ENCODE peak calls at places on chromosomes 7 and 10, in five cellular contexts. One of them, this sample, is unnamed.

GRCh38 chr7:132580277-132580676 is 4.0 kb upstream of the PLXNA4 start:
- DNase-seq in neural progenitor cell: no peak
- DNase-seq in mammary epithelial cell: peak
- DNase-seq in GM12878: no peak
- DNase-seq in neuronal stem cell: no peak
- DNase-seq in this sample: peak

GRCh38 chr10:16519908-16520861 is 1.5 kb downstream of the C1QL3 start:
- DNase-seq in neural progenitor cell: peak
- DNase-seq in mammary epithelial cell: no peak
- DNase-seq in GM12878: no peak
- DNase-seq in neuronal stem cell: no peak
- DNase-seq in this sample: no peak

GRCh38 chr7:45980973-45981372 is 59.9 kb upstream of the IGFBP3 start:
- DNase-seq in neural progenitor cell: no peak
- DNase-seq in mammary epithelial cell: no peak
- DNase-seq in GM12878: no peak
- DNase-seq in neuronal stem cell: no peak
- DNase-seq in this sample: no peak

GRCh38 chr7:55887786-55888185 is 530 bp downstream of the ZNF713 start:
- DNase-seq in neural progenitor cell: no peak
- DNase-seq in mammary epithelial cell: no peak
- DNase-seq in GM12878: no peak
- DNase-seq in neuronal stem cell: peak
- DNase-seq in this sample: no peak

GRCh38 chr7:126185959-126186580 is 1066.7 kb downstream of the GRM8 start:
- DNase-seq in neural progenitor cell: peak
- DNase-seq in mammary epithelial cell: peak
- DNase-seq in GM12878: no peak
- DNase-seq in neuronal stem cell: no peak
- DNase-seq in this sample: no peak

GRCh38 chr10:109961181-109962001 is 38.1 kb upstream of the XPNPEP1 start:
- DNase-seq in neural progenitor cell: no peak
- DNase-seq in mammary epithelial cell: peak
- DNase-seq in GM12878: no peak
- DNase-seq in neuronal stem cell: no peak
- DNase-seq in this sample: peak

GRCh38 chr10:37206132-37206531 is 80.7 kb downstream of the ANKRD30A start:
- DNase-seq in neural progenitor cell: no peak
- DNase-seq in mammary epithelial cell: no peak
- DNase-seq in GM12878: no peak
- DNase-seq in neuronal stem cell: no peak
- DNase-seq in this sample: no peak

GRCh38 chr7:96311967-96312366 is 9.9 kb downstream of the SLC25A13 start:
- DNase-seq in neural progenitor cell: no peak
- DNase-seq in mammary epithelial cell: peak
- DNase-seq in GM12878: no peak
- DNase-seq in neuronal stem cell: no peak
- DNase-seq in this sample: no peak

GRCh38 chr10:12710594-12711343 is 290.7 kb downstream of the CCDC3 start:
- DNase-seq in neural progenitor cell: peak
- DNase-seq in mammary epithelial cell: peak
- DNase-seq in GM12878: peak
- DNase-seq in neuronal stem cell: peak
- DNase-seq in this sample: peak

GRCh38 chr10:71812016-71812912 is 38.8 kb downstream of the PSAP start:
- DNase-seq in neural progenitor cell: peak
- DNase-seq in mammary epithelial cell: peak
- DNase-seq in GM12878: no peak
- DNase-seq in neuronal stem cell: peak
- DNase-seq in this sample: no peak

GRCh38 chr7:4174016-4174415 is 508.1 kb upstream of the FOXK1 start:
- DNase-seq in neural progenitor cell: no peak
- DNase-seq in mammary epithelial cell: no peak
- DNase-seq in GM12878: no peak
- DNase-seq in neuronal stem cell: no peak
- DNase-seq in this sample: no peak

GRCh38 chr10:116732546-116732945 is 9.8 kb downstream of the HSPA12A start:
- DNase-seq in neural progenitor cell: no peak
- DNase-seq in mammary epithelial cell: no peak
- DNase-seq in GM12878: no peak
- DNase-seq in neuronal stem cell: no peak
- DNase-seq in this sample: peak

GRCh38 chr10:61904711-61905445 is 3.4 kb downstream of the ARID5B start:
- DNase-seq in neural progenitor cell: peak
- DNase-seq in mammary epithelial cell: peak
- DNase-seq in GM12878: peak
- DNase-seq in neuronal stem cell: no peak
- DNase-seq in this sample: peak

GRCh38 chr10:15370741-15371701 is at the start of gene FAM171A1:
- DNase-seq in neural progenitor cell: peak
- DNase-seq in mammary epithelial cell: peak
- DNase-seq in GM12878: no peak
- DNase-seq in neuronal stem cell: peak
- DNase-seq in this sample: peak

GRCh38 chr10:35372329-35372728 is 36.0 kb downstream of the CCNY start:
- DNase-seq in neural progenitor cell: no peak
- DNase-seq in mammary epithelial cell: peak
- DNase-seq in GM12878: no peak
- DNase-seq in neuronal stem cell: no peak
- DNase-seq in this sample: peak

GRCh38 chr7:108045154-108045553 is 42.2 kb upstream of the LAMB1 start:
- DNase-seq in neural progenitor cell: no peak
- DNase-seq in mammary epithelial cell: no peak
- DNase-seq in GM12878: no peak
- DNase-seq in neuronal stem cell: no peak
- DNase-seq in this sample: peak

GRCh38 chr10:131435760-131436448 is 124.4 kb upstream of the TCERG1L start:
- DNase-seq in neural progenitor cell: no peak
- DNase-seq in mammary epithelial cell: no peak
- DNase-seq in GM12878: no peak
- DNase-seq in neuronal stem cell: no peak
- DNase-seq in this sample: no peak

GRCh38 chr10:109027534-109028185 is 895.7 kb downstream of the XPNPEP1 start:
- DNase-seq in neural progenitor cell: no peak
- DNase-seq in mammary epithelial cell: no peak
- DNase-seq in GM12878: no peak
- DNase-seq in neuronal stem cell: no peak
- DNase-seq in this sample: peak

GRCh38 chr10:72328045-72328828 is 26.5 kb downstream of the DNAJB12 start:
- DNase-seq in neural progenitor cell: peak
- DNase-seq in mammary epithelial cell: no peak
- DNase-seq in GM12878: no peak
- DNase-seq in neuronal stem cell: no peak
- DNase-seq in this sample: no peak

GRCh38 chr7:81630600-81630999 is 139.2 kb downstream of the HGF start:
- DNase-seq in neural progenitor cell: no peak
- DNase-seq in mammary epithelial cell: no peak
- DNase-seq in GM12878: no peak
- DNase-seq in neuronal stem cell: no peak
- DNase-seq in this sample: no peak

GRCh38 chr7:81629702-81630101 is 140.1 kb downstream of the HGF start:
- DNase-seq in neural progenitor cell: no peak
- DNase-seq in mammary epithelial cell: no peak
- DNase-seq in GM12878: no peak
- DNase-seq in neuronal stem cell: no peak
- DNase-seq in this sample: no peak

GRCh38 chr7:81626008-81626407 is 143.8 kb downstream of the HGF start:
- DNase-seq in neural progenitor cell: no peak
- DNase-seq in mammary epithelial cell: no peak
- DNase-seq in GM12878: no peak
- DNase-seq in neuronal stem cell: no peak
- DNase-seq in this sample: peak

GRCh38 chr7:81625311-81625651 is 144.6 kb downstream of the HGF start:
- DNase-seq in neural progenitor cell: no peak
- DNase-seq in mammary epithelial cell: no peak
- DNase-seq in GM12878: no peak
- DNase-seq in neuronal stem cell: no peak
- DNase-seq in this sample: no peak

DNA sequence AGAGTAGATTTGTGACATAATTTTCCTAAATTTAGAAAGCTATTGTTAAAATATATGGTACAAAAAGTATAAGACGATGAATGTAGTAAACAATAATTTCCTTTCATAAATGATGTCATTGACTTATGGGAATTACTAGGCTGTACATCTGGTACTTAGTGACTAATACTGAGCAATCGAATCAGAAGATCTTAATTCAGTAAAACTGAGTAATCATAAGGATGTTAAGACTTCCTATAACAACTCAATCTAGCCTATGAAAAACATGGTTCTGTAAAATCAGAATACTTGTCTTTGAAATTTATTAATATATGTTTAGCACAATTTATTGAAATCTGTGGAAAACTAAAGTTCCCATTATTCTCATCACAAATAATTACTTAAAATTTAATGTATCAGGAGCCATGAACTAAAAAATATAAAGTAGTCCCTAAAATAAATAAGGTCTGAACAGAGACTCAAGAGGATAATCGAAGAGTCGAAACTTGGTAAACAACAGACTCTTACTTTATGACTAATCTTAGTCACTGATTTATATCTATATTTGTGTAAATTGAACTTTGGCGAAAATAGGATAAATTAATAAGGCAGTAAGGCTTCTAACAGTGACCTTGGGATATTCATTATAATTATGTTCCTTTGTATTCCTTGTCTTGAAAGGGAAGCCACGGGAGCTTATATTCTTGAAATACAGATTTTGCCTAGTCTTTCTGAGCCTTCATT is 142.1 kb downstream of the HGF start:
- DNase-seq in neural progenitor cell: no peak
- DNase-seq in mammary epithelial cell: peak
- DNase-seq in GM12878: no peak
- DNase-seq in neuronal stem cell: no peak
- DNase-seq in this sample: peak
- H2AFZ ChIP-seq in neural progenitor cell: no peak
- H2AFZ ChIP-seq in mammary epithelial cell: no peak
- H2AFZ ChIP-seq in GM12878: no peak
- H2AFZ ChIP-seq in neuronal stem cell: no peak
- H2AFZ ChIP-seq in this sample: no peak

GRCh38 chr7:18016547-18017444 is 10.8 kb downstream of the PRPS1L1 start:
- DNase-seq in neural progenitor cell: no peak
- DNase-seq in mammary epithelial cell: no peak
- DNase-seq in GM12878: no peak
- DNase-seq in neuronal stem cell: no peak
- DNase-seq in this sample: peak

GRCh38 chr7:18020138-18020715 is 7.4 kb downstream of the PRPS1L1 start:
- DNase-seq in neural progenitor cell: no peak
- DNase-seq in mammary epithelial cell: no peak
- DNase-seq in GM12878: no peak
- DNase-seq in neuronal stem cell: no peak
- DNase-seq in this sample: no peak

GRCh38 chr7:18018296-18019205 is 9.1 kb downstream of the PRPS1L1 start:
- DNase-seq in neural progenitor cell: no peak
- DNase-seq in mammary epithelial cell: no peak
- DNase-seq in GM12878: no peak
- DNase-seq in neuronal stem cell: no peak
- DNase-seq in this sample: no peak

GRCh38 chr7:18013936-18014335 is 13.7 kb downstream of the PRPS1L1 start:
- DNase-seq in neural progenitor cell: no peak
- DNase-seq in mammary epithelial cell: no peak
- DNase-seq in GM12878: no peak
- DNase-seq in neuronal stem cell: no peak
- DNase-seq in this sample: peak

GRCh38 chr7:18019562-18019961 is 8.1 kb downstream of the PRPS1L1 start:
- DNase-seq in neural progenitor cell: no peak
- DNase-seq in mammary epithelial cell: peak
- DNase-seq in GM12878: no peak
- DNase-seq in neuronal stem cell: no peak
- DNase-seq in this sample: peak
- H2AFZ ChIP-seq in neural progenitor cell: no peak
- H2AFZ ChIP-seq in mammary epithelial cell: peak
- H2AFZ ChIP-seq in GM12878: no peak
- H2AFZ ChIP-seq in neuronal stem cell: no peak
- H2AFZ ChIP-seq in this sample: peak

GRCh38 chr7:151062111-151062398 is 2.7 kb downstream of the SLC4A2 start:
- DNase-seq in neural progenitor cell: no peak
- DNase-seq in mammary epithelial cell: no peak
- DNase-seq in GM12878: no peak
- DNase-seq in neuronal stem cell: no peak
- DNase-seq in this sample: no peak

GRCh38 chr7:151062399-151063211 is 3.2 kb downstream of the SLC4A2 start:
- DNase-seq in neural progenitor cell: peak
- DNase-seq in mammary epithelial cell: peak
- DNase-seq in GM12878: no peak
- DNase-seq in neuronal stem cell: peak
- DNase-seq in this sample: peak

GRCh38 chr7:151064454-151064853 is 5.1 kb downstream of the SLC4A2 start:
- DNase-seq in neural progenitor cell: no peak
- DNase-seq in mammary epithelial cell: no peak
- DNase-seq in GM12878: no peak
- DNase-seq in neuronal stem cell: no peak
- DNase-seq in this sample: no peak

GRCh38 chr7:151061241-151062110 is 2.1 kb downstream of the SLC4A2 start:
- DNase-seq in neural progenitor cell: peak
- DNase-seq in mammary epithelial cell: no peak
- DNase-seq in GM12878: no peak
- DNase-seq in neuronal stem cell: no peak
- DNase-seq in this sample: no peak

DNA sequence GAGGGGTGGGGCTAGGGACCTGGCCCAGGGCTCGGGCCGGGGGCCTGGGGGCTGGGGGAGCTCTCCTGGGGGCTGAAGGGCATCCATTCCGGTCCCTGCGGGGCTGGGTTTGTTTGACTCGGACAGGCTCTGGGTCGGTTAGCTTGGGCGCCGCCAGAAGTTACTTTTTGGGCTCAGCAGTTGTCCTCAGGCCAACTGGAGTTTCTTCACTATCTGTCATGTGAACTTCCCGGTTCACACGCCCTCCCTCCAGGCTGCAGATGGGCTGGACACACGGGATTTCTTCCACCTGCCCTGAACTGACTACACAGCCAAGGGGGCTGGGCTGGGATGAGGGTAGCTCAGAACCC is 3.8 kb downstream of the SLC4A2 start:
- DNase-seq in neural progenitor cell: no peak
- DNase-seq in mammary epithelial cell: peak
- DNase-seq in GM12878: no peak
- DNase-seq in neuronal stem cell: no peak
- DNase-seq in this sample: peak
- H2AFZ ChIP-seq in neural progenitor cell: no peak
- H2AFZ ChIP-seq in mammary epithelial cell: no peak
- H2AFZ ChIP-seq in GM12878: no peak
- H2AFZ ChIP-seq in neuronal stem cell: no peak
- H2AFZ ChIP-seq in this sample: no peak

GRCh38 chr10:103111031-103111917 is 81.8 kb downstream of the NT5C2 start:
- DNase-seq in neural progenitor cell: peak
- DNase-seq in mammary epithelial cell: peak
- DNase-seq in GM12878: peak
- DNase-seq in neuronal stem cell: no peak
- DNase-seq in this sample: peak
- H2AFZ ChIP-seq in neural progenitor cell: no peak
- H2AFZ ChIP-seq in mammary epithelial cell: no peak
- H2AFZ ChIP-seq in GM12878: no peak
- H2AFZ ChIP-seq in neuronal stem cell: no peak
- H2AFZ ChIP-seq in this sample: no peak

This sample was measured in astrocyte.